ENCODE peak calls at places on chromosomes 11 and 22, in six cellular contexts. G, C, O, Y, W and M are unnamed samples.

GRCh38 chr11:117375960-117376359 is 48.3 kb downstream of the CEP164 start:
- DNase-seq in W (no peak), C (no peak), Y (no peak), G (no peak), O (no peak), M (no peak)

GRCh38 chr11:113305440-113306336 is 8.7 kb upstream of the TTC12 start:
- DNase-seq in Y (peak), G (peak), C (peak), O (peak), W (no peak), M (peak)

GRCh38 chr11:11521306-11522002 is 100.4 kb downstream of the GALNT18 start:
- DNase-seq in W (no peak), O (no peak), G (no peak), C (no peak), Y (no peak), M (no peak)

GRCh38 chr22:25403752-25404471 is 160.6 kb upstream of the GRK3 start:
- DNase-seq in Y (no peak), C (peak), O (peak), G (peak), W (no peak), M (peak)

GRCh38 chr11:23473782-23474181 is 613.5 kb upstream of the CCDC179 start:
- DNase-seq in G (no peak), C (no peak), O (no peak), Y (peak), W (no peak), M (no peak)

GRCh38 chr11:69650081-69650831 is 9.3 kb downstream of the CCND1 start:
- DNase-seq in W (no peak), G (no peak), Y (no peak), C (no peak), O (no peak), M (no peak)

GRCh38 chr22:17647996-17648395 is 9.4 kb downstream of the BCL2L13 start:
- DNase-seq in W (no peak), G (no peak), Y (no peak), O (no peak), C (no peak), M (peak)

GRCh38 chr22:45284705-45285305 is at the start of gene UPK3A:
- DNase-seq in W (no peak), C (no peak), G (no peak), Y (peak), O (no peak), M (peak)

GRCh38 chr11:104164028-104164520 is at the start of gene PDGFD:
- DNase-seq in O (peak), W (no peak), Y (peak), C (no peak), G (peak), M (peak)

GRCh38 chr22:19210188-19210587 is 31.7 kb upstream of the SLC25A1 start:
- DNase-seq in W (no peak), O (no peak), C (no peak), G (no peak), Y (no peak), M (no peak)

GRCh38 chr11:35033011-35033410 is 106.0 kb upstream of the CD44 start:
- DNase-seq in Y (no peak), C (no peak), O (no peak), W (no peak), G (no peak), M (no peak)

GRCh38 chr11:5043385-5043784 is 2.9 kb upstream of the OR52J3 start:
- DNase-seq in W (no peak), G (no peak), O (no peak), Y (no peak), C (no peak), M (peak)

GRCh38 chr11:66707486-66707885 is 21.5 kb downstream of the SPTBN2 start:
- DNase-seq in O (no peak), Y (no peak), G (no peak), C (no peak), W (no peak), M (no peak)

GRCh38 chr11:118281284-118281683 is 17.2 kb upstream of the MPZL2 start:
- DNase-seq in Y (no peak), G (no peak), C (no peak), O (no peak), W (no peak), M (no peak)

GRCh38 chr11:28798286-28798685 is 690.1 kb downstream of the METTL15 start:
- DNase-seq in Y (peak), W (no peak), C (no peak), O (no peak), G (no peak), M (no peak)

GRCh38 chr11:22624742-22625447 is 728 bp downstream of the FANCF start:
- DNase-seq in O (peak), G (peak), C (peak), Y (peak), W (peak), M (peak)

GRCh38 chr11:73388241-73389133 is 12.3 kb downstream of the RELT start:
- DNase-seq in O (no peak), G (no peak), Y (no peak), C (no peak), W (no peak), M (peak)

GRCh38 chr22:29670615-29671014 is 49.2 kb upstream of the CABP7 start:
- DNase-seq in O (no peak), Y (no peak), W (no peak), C (no peak), G (no peak), M (no peak)

GRCh38 chr22:48972979-48973693 is 854.5 kb downstream of the BRD1 start:
- DNase-seq in C (no peak), W (no peak), O (no peak), G (no peak), Y (no peak), M (no peak)

GRCh38 chr22:17110791-17111550 is 10.2 kb downstream of the TMEM121B start:
- DNase-seq in G (no peak), C (no peak), W (no peak), Y (no peak), O (no peak), M (peak)

GRCh38 chr22:49752598-49753091 is 75.0 kb downstream of the BRD1 start:
- DNase-seq in O (no peak), C (no peak), G (no peak), W (no peak), Y (no peak), M (no peak)

GRCh38 chr11:68163691-68164090 is 42.5 kb upstream of the CHKA start:
- DNase-seq in C (no peak), Y (no peak), W (no peak), G (no peak), O (no peak), M (no peak)

GRCh38 chr22:20227363-20227762 is 40.8 kb downstream of the RTN4R start:
- DNase-seq in Y (no peak), C (no peak), G (no peak), O (no peak), W (no peak), M (no peak)

GRCh38 chr11:47991266-47991830 is 11.0 kb downstream of the PTPRJ start:
- DNase-seq in O (no peak), C (no peak), G (peak), W (no peak), Y (peak), M (peak)

GRCh38 chr22:32202539-32203180 is 2.2 kb downstream of the RFPL2 start:
- DNase-seq in W (no peak), Y (peak), G (peak), C (peak), O (peak), M (peak)

GRCh38 chr11:130165601-130166456 is 6.2 kb downstream of the ST14 start:
- DNase-seq in Y (no peak), G (no peak), O (no peak), W (no peak), C (no peak), M (peak)

DNA sequence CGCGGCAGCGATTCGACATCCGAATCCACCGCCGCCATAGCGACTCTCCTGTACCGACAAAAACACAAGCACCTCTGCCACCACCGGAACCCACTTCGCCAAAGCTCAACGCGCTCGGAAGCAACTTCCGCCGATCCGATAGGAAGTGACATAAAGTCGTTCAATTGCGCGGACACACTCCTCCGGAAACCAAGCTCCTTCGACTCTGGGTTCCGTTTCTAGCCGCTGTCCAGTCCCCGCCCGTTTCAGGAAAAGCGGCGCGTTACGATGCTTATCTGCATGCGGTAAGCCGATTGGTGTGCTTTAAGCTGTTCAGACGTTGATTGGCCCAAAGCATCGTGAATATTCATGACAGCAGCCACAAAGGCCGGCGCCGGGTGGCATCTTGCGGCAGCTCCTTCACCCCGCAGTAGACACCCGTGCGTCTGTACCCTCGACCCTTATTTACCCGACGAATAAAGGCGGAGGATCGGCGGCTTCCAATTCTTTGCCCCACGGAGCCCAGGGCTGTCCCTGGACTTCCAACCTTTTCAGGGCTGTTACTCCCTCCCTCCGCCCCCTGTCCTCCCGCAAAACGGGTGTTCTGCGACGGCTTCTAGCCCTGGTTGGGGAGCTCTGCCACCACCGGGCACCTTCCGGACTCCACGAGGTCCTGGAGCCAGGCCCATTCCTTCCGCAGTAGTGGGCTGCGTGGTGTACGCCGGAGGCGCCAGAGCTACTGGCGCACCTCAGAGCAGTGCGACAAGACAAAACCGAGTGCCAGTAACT is at the start of gene TUT1:
- DNase-seq in C (peak), W (peak), Y (peak), G (peak), O (peak), M (peak)
- TF ChIP-seq POLR2A in C (peak), W (peak), Y (peak), G (peak), O (peak), M (peak)

DNA sequence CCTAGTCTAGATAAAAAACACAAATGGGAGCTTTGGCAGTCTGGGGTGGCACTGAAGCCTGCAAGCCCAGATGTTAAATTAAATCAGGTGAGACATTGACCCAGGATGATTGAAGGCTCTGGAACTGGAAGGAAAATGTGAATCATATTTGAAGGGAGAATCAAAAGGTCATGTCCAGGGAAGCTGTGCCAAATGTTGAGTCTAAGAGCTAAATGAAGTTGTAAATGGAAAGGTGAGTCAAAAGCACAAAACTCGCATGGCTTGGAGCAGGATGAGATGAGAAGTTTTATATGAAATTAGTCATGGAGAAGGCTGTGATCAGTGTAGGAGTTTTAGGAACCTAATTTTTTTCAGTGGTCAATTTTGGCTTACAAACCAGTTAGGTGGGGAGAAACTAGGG is 301.1 kb downstream of the BLID start:
- DNase-seq in W (no peak), O (no peak), C (no peak), G (no peak), Y (no peak), M (no peak)
- TF ChIP-seq MYC in W (no peak), O (no peak), C (no peak), G (no peak), Y (no peak), M (no peak)

GRCh38 chr11:8055111-8055835 is 25.7 kb upstream of the TUB start:
- DNase-seq in C (peak), G (no peak), O (no peak), W (no peak), Y (no peak), M (no peak)
- TF ChIP-seq CTCF in C (peak), G (no peak), O (no peak), W (peak), Y (no peak), M (no peak)

DNA sequence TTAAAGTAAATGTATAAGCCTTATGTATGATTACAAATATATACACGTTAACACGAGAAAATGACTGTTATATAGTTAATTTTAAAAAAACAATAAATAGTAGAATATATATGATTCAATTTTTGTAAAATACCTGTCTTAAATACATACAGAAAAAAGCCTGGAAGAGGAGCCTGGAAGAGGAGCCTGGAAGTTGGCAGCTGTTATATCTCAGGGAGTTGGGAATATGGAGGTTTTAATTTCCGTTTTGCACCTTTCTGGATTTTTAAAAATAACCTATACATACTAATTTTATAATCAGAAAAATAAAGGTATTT is 111.6 kb downstream of the WT1 start:
- DNase-seq in O (no peak), Y (no peak), G (no peak), W (no peak), C (no peak), M (no peak)
- TF ChIP-seq POLR2A in O (no peak), Y (no peak), G (no peak), W (no peak), C (no peak), M (no peak)